ENCODE peak calls at places on chromosomes 13 and 19, in nine cellular contexts. R is nephron progenitor cell, M is fibroblast of villous mesenchyme, N is OCI-LY7, G is BJ, O is neural crest cell, Q is left lung, S is BE2C, Z is progenitor cell of endocrine pancreas. C is an unnamed sample.
A peak's percentile ranks its signal among the peaks of the same experiment; 100 is the strongest.

GRCh38 chr13:95154441-95154886 is 146.8 kb downstream of the ABCC4 start:
- DNase-seq in G (no peak), R (no peak), S (no peak), N (no peak), O (no peak), M (no peak), Q (no peak), Z (no peak), C (no peak)

GRCh38 chr19:2252481-2253105 is 3.5 kb downstream of the AMH start:
- DNase-seq in M (no peak), Q (no peak), S (peak; percentile 21), R (no peak), G (no peak), Z (no peak), O (no peak), N (no peak), C (peak; percentile 20)

GRCh38 chr19:35843676-35844481 is 8.4 kb downstream of the NPHS1 start:
- DNase-seq in Z (no peak), R (peak; percentile 72), Q (no peak), S (peak; percentile 92), O (no peak), G (no peak), M (no peak), N (no peak), C (no peak)

GRCh38 chr13:40121711-40122110 is 466.2 kb downstream of the COG6 start:
- DNase-seq in S (no peak), Q (no peak), O (no peak), G (no peak), M (no peak), R (no peak), N (no peak), Z (no peak), C (no peak)

GRCh38 chr13:35365885-35366284 is 110.6 kb downstream of the MAB21L1 start:
- DNase-seq in Z (no peak), Q (no peak), S (no peak), N (no peak), R (no peak), O (no peak), M (no peak), G (no peak), C (no peak)

GRCh38 chr19:5086725-5087439 is 118.0 kb downstream of the KDM4B start:
- DNase-seq in O (no peak), N (no peak), Q (no peak), M (no peak), G (no peak), Z (no peak), S (peak; percentile 52), R (no peak), C (no peak)

GRCh38 chr13:105721056-105721455 is 814.4 kb downstream of the EFNB2 start:
- DNase-seq in N (no peak), G (no peak), S (no peak), Q (no peak), R (no peak), Z (no peak), M (peak; percentile 2), O (no peak), C (no peak)

GRCh38 chr19:13764101-13764807 is at the start of gene MRI1:
- DNase-seq in O (peak; percentile 58), R (peak; percentile 76), N (peak; percentile 61), Z (peak; percentile 39), G (no peak), Q (peak; percentile 76), S (peak; percentile 80), M (peak; percentile 64), C (peak; percentile 75)

GRCh38 chr19:920051-920857 is 3.1 kb downstream of the KISS1R start:
- DNase-seq in M (no peak), S (peak; percentile 52), R (peak; percentile 57), O (no peak), N (no peak), G (no peak), Q (no peak), Z (no peak), C (peak; percentile 78)

GRCh38 chr13:72952529-72953141 is 106.2 kb upstream of the KLF5 start:
- DNase-seq in M (no peak), Z (no peak), N (no peak), Q (no peak), R (no peak), G (no peak), S (no peak), O (no peak), C (no peak)

GRCh38 chr13:69565334-69565733 is 542.3 kb upstream of the ATXN8OS start:
- DNase-seq in G (no peak), R (peak; percentile 5), S (peak; percentile 67), Z (no peak), N (peak; percentile 20), O (no peak), Q (no peak), M (no peak), C (no peak)

GRCh38 chr13:49810825-49811526 is 18.5 kb upstream of the KPNA3 start:
- DNase-seq in S (no peak), O (no peak), N (no peak), Q (no peak), G (no peak), M (peak; percentile 75), Z (no peak), R (no peak), C (no peak)

GRCh38 chr13:51444922-51445321 is 7.9 kb downstream of the INTS6 start:
- DNase-seq in O (no peak), S (no peak), Q (no peak), G (no peak), M (peak; percentile 61), N (no peak), Z (no peak), R (no peak), C (no peak)
- TF ChIP-seq CTCF in O (no peak), S (peak; percentile 53), Q (no peak), G (peak; percentile 42), M (peak; percentile 33), N (peak; percentile 67), Z (peak; percentile 18), R (no peak), C (no peak)

GRCh38 chr19:18278521-18279265 is 2.7 kb downstream of the JUND start:
- DNase-seq in O (no peak), Z (no peak), Q (no peak), R (peak; percentile 18), N (peak; percentile 41), S (no peak), M (peak; percentile 43), G (no peak), C (peak; percentile 63)
- TF ChIP-seq CTCF in O (peak; percentile 54), Z (peak; percentile 48), Q (no peak), R (no peak), N (peak; percentile 78), S (peak; percentile 33), M (peak; percentile 33), G (peak; percentile 42), C (peak; percentile 43)

DNA sequence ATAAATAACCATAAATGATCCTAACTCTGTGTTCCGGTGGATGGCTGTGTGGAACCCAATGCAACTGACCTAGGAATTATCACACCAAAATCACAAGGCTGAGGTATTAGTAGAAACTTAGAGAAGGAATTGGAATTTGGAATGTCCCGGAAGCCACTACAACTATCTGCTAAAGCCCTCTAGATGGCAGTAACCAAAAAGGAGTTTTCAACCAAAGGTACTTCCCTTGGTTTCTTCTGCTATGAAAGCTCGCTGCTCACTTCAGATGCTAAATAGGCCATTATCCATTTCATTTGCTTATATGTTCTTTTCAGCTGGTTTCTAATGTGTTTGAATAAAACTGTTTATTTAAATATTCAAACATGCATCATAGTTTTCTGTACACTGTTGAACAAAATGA is 1589.1 kb upstream of the SPRY2 start:
- DNase-seq in N (no peak), R (no peak), G (no peak), S (no peak), Q (no peak), Z (no peak), M (no peak), O (no peak), C (no peak)
- TF ChIP-seq CTCF in N (peak; percentile 51), R (peak; percentile 54), G (peak; percentile 2), S (peak; percentile 82), Q (peak; percentile 19), Z (peak; percentile 73), M (no peak), O (peak; percentile 71), C (no peak)

GRCh38 chr13:112838038-112838965 is 130.7 kb upstream of the MCF2L start:
- DNase-seq in R (no peak), Q (no peak), O (no peak), G (no peak), S (no peak), N (no peak), M (no peak), Z (no peak), C (no peak)
- TF ChIP-seq CTCF in R (no peak), Q (no peak), O (no peak), G (no peak), S (no peak), N (no peak), M (no peak), Z (no peak), C (no peak)

GRCh38 chr13:24148414-24149305 is 11.9 kb upstream of the SPATA13 start:
- DNase-seq in Z (no peak), G (peak; percentile 98), O (no peak), M (peak; percentile 94), N (no peak), R (no peak), Q (peak; percentile 56), S (no peak), C (no peak)
- TF ChIP-seq CTCF in Z (no peak), G (peak; percentile 20), O (no peak), M (no peak), N (no peak), R (no peak), Q (no peak), S (no peak), C (no peak)